ENCODE peak calls at places on chromosomes 13 and 19, in five cellular contexts. W is mammary epithelial cell; N is CD8-positive, alpha-beta T cell; G is AG04450; P is cardiac fibroblast. E is an unnamed sample.

GRCh38 chr19:5850743-5851293 is 431 bp downstream of the FUT3 start:
- DNase-seq in W (peak), N (no peak), G (no peak), P (peak), E (no peak)

GRCh38 chr13:28819748-28820098 is 416 bp upstream of the MTUS2 start:
- DNase-seq in W (no peak), N (peak), G (no peak), P (peak), E (no peak)

GRCh38 chr19:29365836-29366417 is 153.0 kb upstream of the UQCRFS1 start:
- DNase-seq in W (no peak), N (no peak), G (no peak), P (no peak), E (no peak)

GRCh38 chr13:104106705-104107393 is 1040.6 kb upstream of the SLC10A2 start:
- DNase-seq in W (peak), N (no peak), G (no peak), P (peak), E (peak)

GRCh38 chr19:29084266-29084665 is 128.7 kb downstream of the UQCRFS1 start:
- DNase-seq in W (no peak), N (no peak), G (no peak), P (peak), E (no peak)

GRCh38 chr19:12453495-12453894 is 12.7 kb upstream of the ZNF443 start:
- DNase-seq in W (peak), N (no peak), G (no peak), P (no peak), E (no peak)

GRCh38 chr19:860481-861098 is 1.1 kb downstream of the CFD start:
- DNase-seq in W (peak), N (peak), G (peak), P (peak), E (no peak)

GRCh38 chr13:104871456-104871855 is 1664.0 kb downstream of the EFNB2 start:
- DNase-seq in W (no peak), N (no peak), G (no peak), P (no peak), E (no peak)

GRCh38 chr13:50353651-50354415 is 338.6 kb downstream of the KCNRG start:
- DNase-seq in W (peak), N (no peak), G (peak), P (peak), E (no peak)

GRCh38 chr19:19643158-19644053 is at the start of gene GMIP:
- DNase-seq in W (peak), N (peak), G (no peak), P (peak), E (no peak)

GRCh38 chr19:1563251-1563650 is 4.9 kb downstream of the MEX3D start:
- DNase-seq in W (no peak), N (no peak), G (no peak), P (no peak), E (no peak)

GRCh38 chr19:10353793-10354391 is 14.5 kb upstream of the ICAM3 start:
- DNase-seq in W (no peak), N (no peak), G (no peak), P (peak), E (no peak)

GRCh38 chr13:92187378-92187989 is 789.1 kb downstream of the GPC5 start:
- DNase-seq in W (peak), N (no peak), G (no peak), P (peak), E (no peak)

GRCh38 chr19:14185158-14185557 is 20.8 kb downstream of the ADGRL1 start:
- DNase-seq in W (no peak), N (no peak), G (no peak), P (no peak), E (no peak)

GRCh38 chr13:112453874-112454647 is 77.9 kb downstream of the SPACA7 start:
- DNase-seq in W (no peak), N (no peak), G (no peak), P (no peak), E (no peak)

GRCh38 chr19:55309437-55309836 is 15.7 kb downstream of the TMEM150B start:
- DNase-seq in W (no peak), N (no peak), G (no peak), P (no peak), E (no peak)

GRCh38 chr19:53463263-53463662 is 4.3 kb upstream of the ZNF813 start:
- DNase-seq in W (no peak), N (no peak), G (no peak), P (peak), E (no peak)

GRCh38 chr13:24308488-24309020 is 826 bp upstream of the C1QTNF9 start:
- DNase-seq in W (no peak), N (no peak), G (no peak), P (no peak), E (no peak)

GRCh38 chr19:6736169-6736916 is 1.0 kb downstream of the GPR108 start:
- DNase-seq in W (peak), N (peak), G (peak), P (peak), E (no peak)

GRCh38 chr19:2269244-2270156 is 12.5 kb downstream of the PEAK3 start:
- DNase-seq in W (peak), N (peak), G (peak), P (peak), E (peak)

GRCh38 chr13:77176350-77176749 is 149.4 kb upstream of the FBXL3 start:
- DNase-seq in W (peak), N (no peak), G (peak), P (peak), E (no peak)

GRCh38 chr19:35908977-35909683 is 1.0 kb upstream of the TYROBP start:
- DNase-seq in W (no peak), N (no peak), G (no peak), P (no peak), E (no peak)

GRCh38 chr19:4277051-4277700 is 1.9 kb upstream of the SHD start:
- DNase-seq in W (no peak), N (no peak), G (no peak), P (no peak), E (no peak)

GRCh38 chr13:43579321-43579720 is 207.5 kb downstream of the ENOX1 start:
- DNase-seq in W (no peak), N (no peak), G (no peak), P (no peak), E (no peak)

GRCh38 chr19:2587001-2587719 is 111.2 kb downstream of the GADD45B start:
- DNase-seq in W (no peak), N (no peak), G (no peak), P (peak), E (no peak)

GRCh38 chr13:89943139-89943538 is 1404.3 kb upstream of the MIR17HG start:
- DNase-seq in W (no peak), N (no peak), G (no peak), P (no peak), E (no peak)

GRCh38 chr19:38867176-38867780 is 10.8 kb downstream of the RINL start:
- DNase-seq in W (no peak), N (no peak), G (no peak), P (no peak), E (no peak)

GRCh38 chr13:75544681-75545333 is 4.8 kb upstream of the UCHL3 start:
- DNase-seq in W (peak), N (no peak), G (peak), P (peak), E (peak)

GRCh38 chr19:50486823-50487515 is 10.3 kb upstream of the GARIN5A start:
- DNase-seq in W (no peak), N (peak), G (no peak), P (peak), E (no peak)

GRCh38 chr19:33860691-33861090 is 64.0 kb downstream of the KCTD15 start:
- DNase-seq in W (no peak), N (no peak), G (no peak), P (no peak), E (no peak)

DNA sequence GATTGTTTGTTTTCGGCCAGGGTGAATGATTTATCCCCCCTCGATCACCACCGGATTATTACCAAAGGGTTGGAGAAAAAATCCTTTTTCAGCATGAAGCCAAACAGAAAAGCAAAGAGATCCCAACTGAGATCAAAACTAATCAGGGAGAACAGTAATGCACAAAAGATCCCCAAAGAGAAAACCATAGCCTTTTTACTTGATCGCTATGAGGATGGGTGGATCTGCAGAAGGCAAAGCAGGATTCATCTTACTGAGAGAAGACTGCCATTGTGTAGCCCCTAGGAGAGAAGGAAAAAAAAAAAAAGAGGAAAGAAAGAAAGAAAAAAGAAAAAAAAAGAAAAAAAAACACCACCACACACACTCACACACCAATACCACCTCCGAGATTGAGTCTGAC is at the start of gene FGF14:
- DNase-seq in W (no peak), N (no peak), G (no peak), P (no peak), E (no peak)
- H3K4me3 ChIP-seq in W (peak), N (peak), G (peak), P (no peak), E (peak)

GRCh38 chr13:111006508-111007031 is 91.7 kb upstream of the ANKRD10 start:
- DNase-seq in W (no peak), N (no peak), G (no peak), P (peak), E (no peak)
- TF ChIP-seq CTCF in W (no peak), N (no peak), G (no peak), P (no peak), E (no peak)

GRCh38 chr13:67226686-67227085 is 3.5 kb downstream of the PCDH9 start:
- DNase-seq in W (no peak), N (no peak), G (no peak), P (no peak), E (no peak)
- H3K4me3 ChIP-seq in W (no peak), N (no peak), G (no peak), P (no peak), E (no peak)

GRCh38 chr13:102399791-102400618 is 1.8 kb downstream of the FGF14 start:
- DNase-seq in W (peak), N (no peak), G (no peak), P (no peak), E (no peak)
- TF ChIP-seq CTCF in W (no peak), N (peak), G (peak), P (no peak), E (peak)